ENCODE peak calls at places on chromosome X, in eight cellular contexts. Z, E, Y, K, D, Q, M and V are unnamed samples.

GRCh38 chrX:121103381-121103780 is 56.0 kb downstream of the GLUD2 start:
- DNase-seq in Z (no peak), E (no peak), Y (no peak), K (peak; percentile 13), D (no peak), Q (no peak), M (no peak), V (no peak)

GRCh38 chrX:104742345-104742744 is 176.3 kb downstream of the IL1RAPL2 start:
- DNase-seq in Z (no peak), E (no peak), Y (no peak), K (no peak), D (no peak), Q (no peak), M (no peak), V (peak; percentile 27)

GRCh38 chrX:140724337-140725105 is 15.0 kb downstream of the LINC00632 start:
- DNase-seq in Z (no peak), E (no peak), Y (no peak), K (no peak), D (no peak), Q (no peak), M (no peak), V (peak; percentile 16)

GRCh38 chrX:110794601-110795000 is 1.0 kb downstream of the CHRDL1 start:
- DNase-seq in Z (no peak), E (no peak), Y (no peak), K (no peak), D (no peak), Q (no peak), M (no peak), V (no peak)

GRCh38 chrX:118239471-118239870 is 106.4 kb upstream of the WDR44 start:
- DNase-seq in Z (no peak), E (no peak), Y (no peak), K (no peak), D (no peak), Q (no peak), M (no peak), V (no peak)

GRCh38 chrX:120823554-120823953 is 52.1 kb downstream of the CT47B1 start:
- DNase-seq in Z (no peak), E (no peak), Y (no peak), K (no peak), D (no peak), Q (no peak), M (no peak), V (no peak)

GRCh38 chrX:19883878-19884277 is 3.5 kb downstream of the SH3KBP1 start:
- DNase-seq in Z (no peak), E (no peak), Y (no peak), K (no peak), D (no peak), Q (no peak), M (peak; percentile 90), V (no peak)

GRCh38 chrX:110836982-110837381 is 41.4 kb upstream of the CHRDL1 start:
- DNase-seq in Z (no peak), E (no peak), Y (no peak), K (no peak), D (no peak), Q (no peak), M (no peak), V (no peak)

GRCh38 chrX:11664211-11664888 is 1.4 kb downstream of the ARHGAP6 start:
- DNase-seq in Z (no peak), E (peak; percentile 63), Y (no peak), K (no peak), D (no peak), Q (no peak), M (peak; percentile 53), V (no peak)

GRCh38 chrX:129597905-129598304 is 56.9 kb downstream of the APLN start:
- DNase-seq in Z (no peak), E (no peak), Y (no peak), K (no peak), D (no peak), Q (no peak), M (no peak), V (no peak)

GRCh38 chrX:93875621-93876282 is 201.7 kb downstream of the FAM133A start:
- DNase-seq in Z (peak; percentile 29), E (no peak), Y (no peak), K (no peak), D (no peak), Q (no peak), M (no peak), V (no peak)

GRCh38 chrX:8034058-8034457 is 106.8 kb upstream of the PNPLA4 start:
- DNase-seq in Z (no peak), E (no peak), Y (no peak), K (no peak), D (no peak), Q (no peak), M (no peak), V (no peak)

GRCh38 chrX:118216086-118216485 is 99.5 kb upstream of the KLHL13 start:
- DNase-seq in Z (no peak), E (no peak), Y (no peak), K (no peak), D (no peak), Q (no peak), M (no peak), V (peak; percentile 82)

GRCh38 chrX:72269671-72270251 is 7.3 kb downstream of the RPS4X start:
- DNase-seq in Z (no peak), E (no peak), Y (no peak), K (peak; percentile 59), D (no peak), Q (no peak), M (no peak), V (no peak)

GRCh38 chrX:136899206-136899605 is 18.7 kb upstream of the RBMX start:
- DNase-seq in Z (no peak), E (no peak), Y (no peak), K (peak; percentile 64), D (no peak), Q (no peak), M (no peak), V (no peak)

GRCh38 chrX:48490661-48491060 is 14.7 kb downstream of the FTSJ1 start:
- DNase-seq in Z (no peak), E (no peak), Y (no peak), K (no peak), D (no peak), Q (no peak), M (no peak), V (no peak)

GRCh38 chrX:2627272-2627867 is 63.7 kb upstream of the CD99 start:
- DNase-seq in Z (no peak), E (no peak), Y (no peak), K (peak; percentile 46), D (no peak), Q (no peak), M (peak; percentile 68), V (no peak)

GRCh38 chrX:123487226-123487625 is 245.6 kb downstream of the THOC2 start:
- DNase-seq in Z (no peak), E (no peak), Y (no peak), K (peak; percentile 10), D (no peak), Q (peak; percentile 26), M (no peak), V (no peak)

GRCh38 chrX:128698528-128698927 is 646.3 kb upstream of the ACTRT1 start:
- DNase-seq in Z (no peak), E (no peak), Y (peak; percentile 35), K (no peak), D (no peak), Q (no peak), M (no peak), V (no peak)

GRCh38 chrX:20372533-20372932 is 105.8 kb upstream of the RPS6KA3 start:
- DNase-seq in Z (no peak), E (no peak), Y (no peak), K (no peak), D (no peak), Q (no peak), M (no peak), V (no peak)

GRCh38 chrX:40469316-40469715 is 111.5 kb upstream of the ATP6AP2 start:
- DNase-seq in Z (no peak), E (no peak), Y (no peak), K (no peak), D (no peak), Q (no peak), M (no peak), V (no peak)

DNA sequence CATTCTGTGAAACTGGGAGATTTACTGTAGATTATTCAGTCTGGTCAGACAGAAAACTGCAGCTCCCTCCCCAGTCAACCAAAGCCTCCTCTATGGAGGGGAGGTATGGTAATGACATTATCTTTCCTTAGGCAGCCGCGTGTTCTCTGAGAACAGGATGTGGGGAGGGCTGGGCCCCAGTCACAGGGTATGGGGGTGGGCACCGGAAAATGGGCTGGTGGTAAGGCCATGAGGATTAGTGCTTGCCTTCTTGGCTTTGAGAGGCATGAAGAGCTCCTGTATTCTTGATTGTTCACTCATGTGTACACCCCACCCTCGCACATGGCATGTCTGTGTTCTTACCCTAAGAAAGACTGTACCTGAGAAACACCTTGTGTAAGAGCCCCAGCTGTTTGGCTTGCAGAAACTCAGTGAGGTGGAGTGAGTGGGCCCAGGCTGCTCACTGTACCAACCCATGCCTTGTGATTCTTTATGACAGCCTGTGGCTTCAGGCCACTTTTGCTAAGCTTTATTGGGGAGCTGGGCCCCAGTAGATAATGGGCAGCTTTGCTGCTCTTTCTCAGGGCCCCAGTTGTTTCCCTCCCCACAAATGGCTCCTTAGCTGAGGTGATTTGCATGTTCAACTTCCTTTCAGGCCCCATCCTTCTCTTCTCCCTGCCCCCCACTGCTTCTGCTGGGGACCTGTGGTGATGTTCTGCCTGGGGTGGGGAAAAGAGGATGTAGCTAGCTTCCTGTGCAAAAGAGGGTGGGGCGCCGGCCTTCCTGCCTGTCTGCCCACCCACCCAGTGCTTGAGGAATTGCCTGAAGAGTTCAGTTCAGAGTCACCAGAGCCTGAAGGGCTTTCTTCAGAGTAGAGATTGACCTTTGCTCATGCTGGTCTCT is 30.7 kb downstream of the MSN start:
- DNase-seq in Z (no peak), E (no peak), Y (no peak), K (no peak), D (peak; percentile 33), Q (no peak), M (peak; percentile 93), V (no peak)
- H3K4me3 ChIP-seq in Z (no peak overlapping the region), E (no peak overlapping the region), Y (no peak overlapping the region), K (no peak overlapping the region), D (peak overlapping the region; percentile 15), Q (no peak overlapping the region), M (peak overlapping the region; percentile 51), V (no peak overlapping the region)

DNA sequence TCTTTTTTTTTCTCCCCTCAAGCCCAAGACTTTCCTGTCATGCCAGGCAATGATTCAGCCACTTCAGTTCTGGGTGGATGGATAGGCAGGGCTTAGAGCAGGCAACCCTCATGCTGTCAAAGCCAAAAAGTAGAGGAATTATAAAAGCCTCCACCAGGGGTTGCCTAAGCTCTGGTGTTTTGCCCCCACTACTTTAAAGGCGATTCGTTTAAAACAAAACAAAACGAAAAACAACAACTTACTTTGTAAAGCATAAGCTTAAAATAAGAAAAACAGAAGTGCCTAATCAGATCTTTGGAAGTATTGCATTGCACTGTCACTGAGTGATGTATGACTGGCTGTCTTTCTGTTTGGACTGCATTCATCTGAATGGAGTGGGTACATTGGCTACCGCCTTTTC is 5.3 kb upstream of the IDS start:
- DNase-seq in Z (no peak), E (no peak), Y (no peak), K (peak; percentile 31), D (no peak), Q (no peak), M (no peak), V (no peak)
- TF ChIP-seq CTCF in Z (no peak), E (no peak), Y (no peak), K (peak; percentile 21), D (no peak), Q (no peak), M (no peak), V (peak; percentile 27)

GRCh38 chrX:34764842-34765241 is 107.8 kb upstream of the TMEM47 start:
- DNase-seq in Z (no peak), E (no peak), Y (peak; percentile 56), K (no peak), D (no peak), Q (no peak), M (no peak), V (no peak)
- H3K4me3 ChIP-seq in Z (no peak overlapping the region), E (no peak overlapping the region), Y (no peak overlapping the region), K (no peak overlapping the region), D (no peak overlapping the region), Q (no peak overlapping the region), M (no peak overlapping the region), V (no peak overlapping the region)

GRCh38 chrX:74536142-74537010 is 78.0 kb downstream of the RLIM start:
- DNase-seq in Z (peak; percentile 64), E (peak; percentile 90), Y (no peak), K (peak; percentile 87), D (peak; percentile 43), Q (no peak), M (peak; percentile 54), V (no peak)
- TF ChIP-seq CTCF in Z (no peak), E (peak; percentile 35), Y (no peak), K (peak; percentile 50), D (peak; percentile 43), Q (peak; percentile 54), M (no peak), V (peak; percentile 39)